ENCODE peak calls at places on chromosome 10, in four cellular contexts. H, C, Q and M are unnamed samples.

GRCh38 chr10:102358717-102359382 is 36.7 kb upstream of the NFKB2 start:
- DNase-seq in H (no peak), C (no peak), Q (no peak), M (no peak)

GRCh38 chr10:47318706-47319105 is 3.5 kb upstream of the GDF2 start:
- DNase-seq in H (no peak), C (no peak), Q (peak), M (peak)

GRCh38 chr10:29895436-29895835 is 163.9 kb downstream of the JCAD start:
- DNase-seq in H (no peak), C (peak), Q (no peak), M (no peak)

GRCh38 chr10:126849646-126850045 is 55.6 kb upstream of the DOCK1 start:
- DNase-seq in H (no peak), C (no peak), Q (no peak), M (no peak)

GRCh38 chr10:84108797-84109196 is 30.5 kb upstream of the GHITM start:
- DNase-seq in H (no peak), C (no peak), Q (no peak), M (no peak)

GRCh38 chr10:104824378-104825006 is 183.4 kb downstream of the SORCS3 start:
- DNase-seq in H (peak), C (no peak), Q (no peak), M (peak)

GRCh38 chr10:42899036-42899435 is 116.4 kb downstream of the BMS1 start:
- DNase-seq in H (no peak), C (no peak), Q (no peak), M (no peak)

GRCh38 chr10:29535012-29535777 is 99.6 kb downstream of the SVIL start:
- DNase-seq in H (peak), C (peak), Q (peak), M (peak)

GRCh38 chr10:114340816-114341215 is 63.5 kb downstream of the AFAP1L2 start:
- DNase-seq in H (no peak), C (no peak), Q (no peak), M (no peak)

GRCh38 chr10:29618341-29619171 is 16.2 kb downstream of the SVIL start:
- DNase-seq in H (peak), C (no peak), Q (no peak), M (no peak)

GRCh38 chr10:68696018-68696417 is 25.0 kb upstream of the CCAR1 start:
- DNase-seq in H (no peak), C (no peak), Q (no peak), M (no peak)

GRCh38 chr10:43913676-43914235 is 265.1 kb upstream of the ZNF32 start:
- DNase-seq in H (no peak), C (no peak), Q (no peak), M (no peak)

GRCh38 chr10:7432884-7433726 is 22.3 kb upstream of the SFMBT2 start:
- DNase-seq in H (no peak), C (no peak), Q (no peak), M (no peak)

GRCh38 chr10:34092891-34093290 is 722.2 kb downstream of the PARD3 start:
- DNase-seq in H (no peak), C (peak), Q (no peak), M (no peak)

GRCh38 chr10:52883996-52884871 is 111.7 kb upstream of the MBL2 start:
- DNase-seq in H (peak), C (peak), Q (peak), M (peak)

GRCh38 chr10:13654846-13655245 is 68.1 kb downstream of the PRPF18 start:
- DNase-seq in H (no peak), C (no peak), Q (no peak), M (no peak)

GRCh38 chr10:4183761-4184261 is 398.8 kb upstream of the KLF6 start:
- DNase-seq in H (no peak), C (peak), Q (no peak), M (no peak)

GRCh38 chr10:774661-775244 is 85.3 kb upstream of the DIP2C start:
- DNase-seq in H (no peak), C (no peak), Q (no peak), M (no peak)

GRCh38 chr10:124745678-124746077 is 1.5 kb upstream of the FAM53B start:
- DNase-seq in H (no peak), C (peak), Q (peak), M (peak)

GRCh38 chr10:122468923-122469781 is 7.8 kb downstream of the HTRA1 start:
- DNase-seq in H (no peak), C (peak), Q (peak), M (no peak)

GRCh38 chr10:15427836-15428414 is 56.8 kb upstream of the FAM171A1 start:
- DNase-seq in H (peak), C (no peak), Q (no peak), M (peak)